ENCODE peak calls at places on chromosomes 4 and X, in five cellular contexts. One of them, this sample, is unnamed.

GRCh38 chr4:181971411-181971810 is 271.8 kb upstream of the TENM3 start:
- DNase-seq in CD8-positive, alpha-beta memory T cell: no peak
- DNase-seq in stomach: no peak
- DNase-seq in GM23338: no peak
- DNase-seq in activated CD4-positive, alpha-beta T cell treated with anti-CD3 and anti-CD28 coated beads for 4 hours: no peak
- DNase-seq in this sample: no peak

GRCh38 chrX:12771445-12772069 is 19.7 kb upstream of the PRPS2 start:
- DNase-seq in GM23338: peak; percentile 72
- DNase-seq in activated CD4-positive, alpha-beta T cell treated with anti-CD3 and anti-CD28 coated beads for 4 hours: peak; percentile 59
- DNase-seq in CD8-positive, alpha-beta memory T cell: peak; percentile 72
- DNase-seq in stomach: peak; percentile 63
- DNase-seq in this sample: peak; percentile 57

GRCh38 chr4:75633846-75634245 is 3.5 kb upstream of the CDKL2 start:
- DNase-seq in activated CD4-positive, alpha-beta T cell treated with anti-CD3 and anti-CD28 coated beads for 4 hours: no peak
- DNase-seq in stomach: no peak
- DNase-seq in CD8-positive, alpha-beta memory T cell: no peak
- DNase-seq in GM23338: no peak
- DNase-seq in this sample: no peak

GRCh38 chrX:130086414-130087207 is 23.7 kb downstream of the ELF4 start:
- DNase-seq in activated CD4-positive, alpha-beta T cell treated with anti-CD3 and anti-CD28 coated beads for 4 hours: peak; percentile 48
- DNase-seq in CD8-positive, alpha-beta memory T cell: peak; percentile 85
- DNase-seq in stomach: no peak
- DNase-seq in GM23338: no peak
- DNase-seq in this sample: peak; percentile 38

GRCh38 chr4:8522160-8523120 is 57.8 kb upstream of the GPR78 start:
- DNase-seq in CD8-positive, alpha-beta memory T cell: no peak
- DNase-seq in GM23338: no peak
- DNase-seq in activated CD4-positive, alpha-beta T cell treated with anti-CD3 and anti-CD28 coated beads for 4 hours: no peak
- DNase-seq in stomach: no peak
- DNase-seq in this sample: no peak

GRCh38 chr4:143336828-143337599 is at the start of gene GAB1:
- DNase-seq in CD8-positive, alpha-beta memory T cell: no peak
- DNase-seq in stomach: peak; percentile 77
- DNase-seq in activated CD4-positive, alpha-beta T cell treated with anti-CD3 and anti-CD28 coated beads for 4 hours: no peak
- DNase-seq in GM23338: peak; percentile 91
- DNase-seq in this sample: no peak

GRCh38 chrX:130111220-130111934 is 1.1 kb upstream of the ELF4 start:
- DNase-seq in activated CD4-positive, alpha-beta T cell treated with anti-CD3 and anti-CD28 coated beads for 4 hours: no peak
- DNase-seq in GM23338: peak; percentile 17
- DNase-seq in stomach: no peak
- DNase-seq in CD8-positive, alpha-beta memory T cell: no peak
- DNase-seq in this sample: no peak

GRCh38 chrX:104105863-104106262 is 6.5 kb upstream of the ZCCHC18 start:
- DNase-seq in CD8-positive, alpha-beta memory T cell: no peak
- DNase-seq in GM23338: no peak
- DNase-seq in activated CD4-positive, alpha-beta T cell treated with anti-CD3 and anti-CD28 coated beads for 4 hours: no peak
- DNase-seq in stomach: no peak
- DNase-seq in this sample: no peak

GRCh38 chr4:38980903-38981676 is 51.1 kb downstream of the TMEM156 start:
- DNase-seq in stomach: no peak
- DNase-seq in GM23338: no peak
- DNase-seq in activated CD4-positive, alpha-beta T cell treated with anti-CD3 and anti-CD28 coated beads for 4 hours: no peak
- DNase-seq in CD8-positive, alpha-beta memory T cell: no peak
- DNase-seq in this sample: no peak

GRCh38 chr4:89279385-89279784 is 28.2 kb downstream of the GPRIN3 start:
- DNase-seq in stomach: no peak
- DNase-seq in activated CD4-positive, alpha-beta T cell treated with anti-CD3 and anti-CD28 coated beads for 4 hours: no peak
- DNase-seq in CD8-positive, alpha-beta memory T cell: no peak
- DNase-seq in GM23338: no peak
- DNase-seq in this sample: no peak

GRCh38 chrX:42396136-42396535 is 381.8 kb downstream of the PPP1R2C start:
- DNase-seq in stomach: no peak
- DNase-seq in GM23338: no peak
- DNase-seq in CD8-positive, alpha-beta memory T cell: no peak
- DNase-seq in activated CD4-positive, alpha-beta T cell treated with anti-CD3 and anti-CD28 coated beads for 4 hours: no peak
- DNase-seq in this sample: no peak

GRCh38 chr4:9996319-9997110 is 24.8 kb downstream of the SLC2A9 start:
- DNase-seq in stomach: peak; percentile 22
- DNase-seq in GM23338: no peak
- DNase-seq in CD8-positive, alpha-beta memory T cell: no peak
- DNase-seq in activated CD4-positive, alpha-beta T cell treated with anti-CD3 and anti-CD28 coated beads for 4 hours: no peak
- DNase-seq in this sample: no peak

GRCh38 chrX:10847333-10847732 is 226.9 kb upstream of the MID1 start:
- DNase-seq in CD8-positive, alpha-beta memory T cell: no peak
- DNase-seq in stomach: no peak
- DNase-seq in activated CD4-positive, alpha-beta T cell treated with anti-CD3 and anti-CD28 coated beads for 4 hours: no peak
- DNase-seq in GM23338: no peak
- DNase-seq in this sample: no peak

GRCh38 chr4:37951465-37952352 is 8.5 kb upstream of the PTTG2 start:
- DNase-seq in CD8-positive, alpha-beta memory T cell: no peak
- DNase-seq in activated CD4-positive, alpha-beta T cell treated with anti-CD3 and anti-CD28 coated beads for 4 hours: no peak
- DNase-seq in GM23338: no peak
- DNase-seq in stomach: no peak
- DNase-seq in this sample: no peak

GRCh38 chr4:42344749-42345148 is 52.5 kb upstream of the SHISA3 start:
- DNase-seq in stomach: no peak
- DNase-seq in activated CD4-positive, alpha-beta T cell treated with anti-CD3 and anti-CD28 coated beads for 4 hours: no peak
- DNase-seq in GM23338: no peak
- DNase-seq in CD8-positive, alpha-beta memory T cell: no peak
- DNase-seq in this sample: no peak

GRCh38 chr4:8836664-8837171 is 34.9 kb downstream of the HMX1 start:
- DNase-seq in GM23338: no peak
- DNase-seq in stomach: no peak
- DNase-seq in CD8-positive, alpha-beta memory T cell: peak; percentile 17
- DNase-seq in activated CD4-positive, alpha-beta T cell treated with anti-CD3 and anti-CD28 coated beads for 4 hours: no peak
- DNase-seq in this sample: no peak

GRCh38 chr4:158255727-158256324 is 45.5 kb downstream of the TMEM144 start:
- DNase-seq in activated CD4-positive, alpha-beta T cell treated with anti-CD3 and anti-CD28 coated beads for 4 hours: no peak
- DNase-seq in GM23338: peak; percentile 64
- DNase-seq in stomach: no peak
- DNase-seq in CD8-positive, alpha-beta memory T cell: no peak
- DNase-seq in this sample: no peak

This sample was measured in activated T-cell treated with anti-CD3 and anti-CD28 coated beads, Interleukin-2, amount 50 U/mL, for 4 hours.